ENCODE peak calls at places on chromosomes 1 and 21, in eight cellular contexts. One of them, this sample, is unnamed. For H3K4me1, the result is how much of the 10 kb centered on the place peaks cover.

GRCh38 chr1:3219725-3220467 is 150.9 kb downstream of the PRDM16 start:
- DNase-seq in prostate gland: no peak
- DNase-seq in naive thymus-derived CD4-positive, alpha-beta T cell: no peak
- DNase-seq in colonic mucosa: no peak
- DNase-seq in aorta: no peak
- DNase-seq in Peyer's patch: no peak
- DNase-seq in stomach: no peak
- DNase-seq in tibial artery: no peak
- DNase-seq in this sample: no peak

GRCh38 chr1:15179485-15179883 is 25.9 kb downstream of the TMEM51 start:
- DNase-seq in prostate gland: no peak
- DNase-seq in naive thymus-derived CD4-positive, alpha-beta T cell: no peak
- DNase-seq in colonic mucosa: no peak
- DNase-seq in aorta: no peak
- DNase-seq in Peyer's patch: no peak
- DNase-seq in stomach: no peak
- DNase-seq in tibial artery: no peak
- DNase-seq in this sample: no peak

GRCh38 chr21:36854391-36854790 is 112.1 kb downstream of the HLCS start:
- DNase-seq in prostate gland: no peak
- DNase-seq in naive thymus-derived CD4-positive, alpha-beta T cell: peak
- DNase-seq in colonic mucosa: peak
- DNase-seq in aorta: no peak
- DNase-seq in Peyer's patch: no peak
- DNase-seq in stomach: no peak
- DNase-seq in tibial artery: no peak
- DNase-seq in this sample: peak

GRCh38 chr1:219990782-219991510 is 55.4 kb downstream of the EPRS1 start:
- DNase-seq in prostate gland: no peak
- DNase-seq in naive thymus-derived CD4-positive, alpha-beta T cell: peak
- DNase-seq in colonic mucosa: no peak
- DNase-seq in aorta: no peak
- DNase-seq in Peyer's patch: no peak
- DNase-seq in stomach: no peak
- DNase-seq in tibial artery: no peak
- DNase-seq in this sample: no peak

GRCh38 chr1:227532019-227532619 is 31.2 kb upstream of the ZNF678 start:
- DNase-seq in prostate gland: no peak
- DNase-seq in naive thymus-derived CD4-positive, alpha-beta T cell: no peak
- DNase-seq in colonic mucosa: no peak
- DNase-seq in aorta: peak
- DNase-seq in Peyer's patch: no peak
- DNase-seq in stomach: no peak
- DNase-seq in tibial artery: no peak
- DNase-seq in this sample: no peak

GRCh38 chr1:6870571-6870970 is 85.3 kb downstream of the CAMTA1 start:
- DNase-seq in prostate gland: no peak
- DNase-seq in naive thymus-derived CD4-positive, alpha-beta T cell: no peak
- DNase-seq in colonic mucosa: no peak
- DNase-seq in aorta: no peak
- DNase-seq in Peyer's patch: no peak
- DNase-seq in stomach: no peak
- DNase-seq in tibial artery: no peak
- DNase-seq in this sample: no peak

GRCh38 chr1:92623187-92623778 is 136.6 kb upstream of the GFI1 start:
- DNase-seq in prostate gland: no peak
- DNase-seq in naive thymus-derived CD4-positive, alpha-beta T cell: peak
- DNase-seq in colonic mucosa: no peak
- DNase-seq in aorta: no peak
- DNase-seq in Peyer's patch: no peak
- DNase-seq in stomach: no peak
- DNase-seq in tibial artery: no peak
- DNase-seq in this sample: no peak

GRCh38 chr1:23524716-23525401 is 6.2 kb downstream of the E2F2 start:
- DNase-seq in prostate gland: no peak
- DNase-seq in naive thymus-derived CD4-positive, alpha-beta T cell: no peak
- DNase-seq in colonic mucosa: peak
- DNase-seq in aorta: no peak
- DNase-seq in Peyer's patch: peak
- DNase-seq in stomach: peak
- DNase-seq in tibial artery: no peak
- DNase-seq in this sample: no peak

GRCh38 chr1:76862447-76862846 is 4.8 kb upstream of the ST6GALNAC5 start:
- DNase-seq in prostate gland: no peak
- DNase-seq in naive thymus-derived CD4-positive, alpha-beta T cell: no peak
- DNase-seq in colonic mucosa: no peak
- DNase-seq in aorta: no peak
- DNase-seq in Peyer's patch: no peak
- DNase-seq in stomach: no peak
- DNase-seq in tibial artery: no peak
- DNase-seq in this sample: no peak

GRCh38 chr1:65493792-65494191 is 73.3 kb downstream of the LEPR start:
- DNase-seq in prostate gland: peak
- DNase-seq in naive thymus-derived CD4-positive, alpha-beta T cell: no peak
- DNase-seq in colonic mucosa: no peak
- DNase-seq in aorta: no peak
- DNase-seq in Peyer's patch: no peak
- DNase-seq in stomach: no peak
- DNase-seq in tibial artery: no peak
- DNase-seq in this sample: no peak

GRCh38 chr1:187691439-187691838 is 862.7 kb downstream of the PLA2G4A start:
- DNase-seq in prostate gland: no peak
- DNase-seq in naive thymus-derived CD4-positive, alpha-beta T cell: no peak
- DNase-seq in colonic mucosa: no peak
- DNase-seq in aorta: no peak
- DNase-seq in Peyer's patch: no peak
- DNase-seq in stomach: no peak
- DNase-seq in tibial artery: no peak
- DNase-seq in this sample: no peak

GRCh38 chr1:26704629-26705028 is 8.8 kb downstream of the ARID1A start:
- DNase-seq in prostate gland: no peak
- DNase-seq in naive thymus-derived CD4-positive, alpha-beta T cell: no peak
- DNase-seq in colonic mucosa: no peak
- DNase-seq in aorta: no peak
- DNase-seq in Peyer's patch: no peak
- DNase-seq in stomach: no peak
- DNase-seq in tibial artery: no peak
- DNase-seq in this sample: no peak
- H3K4me1 ChIP-seq in prostate gland: half or more
- H3K4me1 ChIP-seq in naive thymus-derived CD4-positive, alpha-beta T cell: half or more
- H3K4me1 ChIP-seq in colonic mucosa: under half
- H3K4me1 ChIP-seq in aorta: under half
- H3K4me1 ChIP-seq in Peyer's patch: under half
- H3K4me1 ChIP-seq in stomach: half or more
- H3K4me1 ChIP-seq in tibial artery: under half
- H3K4me1 ChIP-seq in this sample: half or more

DNA sequence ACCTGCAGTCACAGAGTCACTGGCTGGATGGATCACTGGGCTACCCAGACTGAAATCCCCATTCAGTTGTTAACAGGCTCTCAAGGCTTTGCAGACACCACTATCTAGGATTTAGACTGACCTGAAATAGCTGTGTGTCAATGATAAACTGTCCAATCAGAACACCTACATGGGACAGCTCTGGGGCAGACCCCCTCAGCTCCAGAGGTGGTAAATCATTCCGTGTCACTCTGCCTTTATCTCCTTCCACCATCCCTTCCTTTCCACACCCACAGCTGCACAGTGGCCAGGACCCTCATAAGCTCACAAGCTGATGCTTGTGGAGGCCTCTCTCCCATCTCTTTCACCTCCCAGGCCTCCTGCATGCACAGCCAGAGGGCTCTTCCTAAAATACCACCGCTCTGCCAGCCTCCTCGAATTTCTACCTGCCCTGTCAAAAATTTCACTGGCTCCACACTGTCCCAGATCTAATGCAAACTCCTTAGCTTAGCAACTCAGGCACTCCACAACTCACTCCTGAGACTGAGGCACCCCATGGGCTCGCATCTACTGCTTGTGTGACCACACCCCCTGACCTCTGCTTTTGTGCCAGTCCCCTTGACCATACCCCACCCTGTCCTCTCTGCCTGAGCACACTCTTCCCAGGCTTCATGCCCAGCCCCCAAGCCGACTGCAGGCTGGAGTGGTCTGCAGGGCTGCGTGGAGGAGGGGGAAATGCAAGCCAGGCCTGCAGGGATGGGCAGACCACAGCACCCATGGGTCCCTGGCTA is 5.8 kb downstream of the CAPZB start:
- DNase-seq in prostate gland: no peak
- DNase-seq in naive thymus-derived CD4-positive, alpha-beta T cell: no peak
- DNase-seq in colonic mucosa: no peak
- DNase-seq in aorta: no peak
- DNase-seq in Peyer's patch: no peak
- DNase-seq in stomach: no peak
- DNase-seq in tibial artery: no peak
- DNase-seq in this sample: no peak
- H3K4me1 ChIP-seq in prostate gland: under half
- H3K4me1 ChIP-seq in naive thymus-derived CD4-positive, alpha-beta T cell: half or more
- H3K4me1 ChIP-seq in colonic mucosa: under half
- H3K4me1 ChIP-seq in aorta: under half
- H3K4me1 ChIP-seq in Peyer's patch: half or more
- H3K4me1 ChIP-seq in stomach: half or more
- H3K4me1 ChIP-seq in tibial artery: under half
- H3K4me1 ChIP-seq in this sample: under half

GRCh38 chr1:202576816-202577215 is 133.4 kb downstream of the SYT2 start:
- DNase-seq in prostate gland: peak
- DNase-seq in naive thymus-derived CD4-positive, alpha-beta T cell: no peak
- DNase-seq in colonic mucosa: no peak
- DNase-seq in aorta: no peak
- DNase-seq in Peyer's patch: no peak
- DNase-seq in stomach: no peak
- DNase-seq in tibial artery: no peak
- DNase-seq in this sample: no peak
- H3K4me1 ChIP-seq in prostate gland: under half
- H3K4me1 ChIP-seq in naive thymus-derived CD4-positive, alpha-beta T cell: under half
- H3K4me1 ChIP-seq in colonic mucosa: under half
- H3K4me1 ChIP-seq in aorta: under half
- H3K4me1 ChIP-seq in Peyer's patch: under half
- H3K4me1 ChIP-seq in stomach: under half
- H3K4me1 ChIP-seq in tibial artery: under half
- H3K4me1 ChIP-seq in this sample: under half

GRCh38 chr21:42061195-42061865 is 9.8 kb upstream of the UMODL1 start:
- DNase-seq in prostate gland: no peak
- DNase-seq in naive thymus-derived CD4-positive, alpha-beta T cell: peak
- DNase-seq in colonic mucosa: peak
- DNase-seq in aorta: peak
- DNase-seq in Peyer's patch: peak
- DNase-seq in stomach: no peak
- DNase-seq in tibial artery: peak
- DNase-seq in this sample: no peak

GRCh38 chr21:42058631-42059111 is 12.4 kb upstream of the UMODL1 start:
- DNase-seq in prostate gland: no peak
- DNase-seq in naive thymus-derived CD4-positive, alpha-beta T cell: no peak
- DNase-seq in colonic mucosa: no peak
- DNase-seq in aorta: no peak
- DNase-seq in Peyer's patch: peak
- DNase-seq in stomach: peak
- DNase-seq in tibial artery: no peak
- DNase-seq in this sample: no peak

GRCh38 chr21:42059721-42060120 is 11.4 kb upstream of the UMODL1 start:
- DNase-seq in prostate gland: no peak
- DNase-seq in naive thymus-derived CD4-positive, alpha-beta T cell: no peak
- DNase-seq in colonic mucosa: no peak
- DNase-seq in aorta: no peak
- DNase-seq in Peyer's patch: peak
- DNase-seq in stomach: no peak
- DNase-seq in tibial artery: no peak
- DNase-seq in this sample: no peak

GRCh38 chr21:42059141-42059540 is 12.0 kb upstream of the UMODL1 start:
- DNase-seq in prostate gland: no peak
- DNase-seq in naive thymus-derived CD4-positive, alpha-beta T cell: no peak
- DNase-seq in colonic mucosa: no peak
- DNase-seq in aorta: no peak
- DNase-seq in Peyer's patch: peak
- DNase-seq in stomach: no peak
- DNase-seq in tibial artery: no peak
- DNase-seq in this sample: no peak

GRCh38 chr21:42060166-42060565 is 11.0 kb upstream of the UMODL1 start:
- DNase-seq in prostate gland: no peak
- DNase-seq in naive thymus-derived CD4-positive, alpha-beta T cell: no peak
- DNase-seq in colonic mucosa: no peak
- DNase-seq in aorta: no peak
- DNase-seq in Peyer's patch: peak
- DNase-seq in stomach: no peak
- DNase-seq in tibial artery: no peak
- DNase-seq in this sample: no peak
- H3K4me1 ChIP-seq in prostate gland: under half
- H3K4me1 ChIP-seq in naive thymus-derived CD4-positive, alpha-beta T cell: under half
- H3K4me1 ChIP-seq in colonic mucosa: under half
- H3K4me1 ChIP-seq in aorta: under half
- H3K4me1 ChIP-seq in Peyer's patch: under half
- H3K4me1 ChIP-seq in stomach: half or more
- H3K4me1 ChIP-seq in tibial artery: under half
- H3K4me1 ChIP-seq in this sample: half or more

GRCh38 chr21:34571994-34572393 is 42.9 kb downstream of the RCAN1 start:
- DNase-seq in prostate gland: no peak
- DNase-seq in naive thymus-derived CD4-positive, alpha-beta T cell: no peak
- DNase-seq in colonic mucosa: no peak
- DNase-seq in aorta: no peak
- DNase-seq in Peyer's patch: no peak
- DNase-seq in stomach: no peak
- DNase-seq in tibial artery: no peak
- DNase-seq in this sample: no peak

GRCh38 chr21:34576043-34576466 is 38.9 kb downstream of the RCAN1 start:
- DNase-seq in prostate gland: peak
- DNase-seq in naive thymus-derived CD4-positive, alpha-beta T cell: no peak
- DNase-seq in colonic mucosa: peak
- DNase-seq in aorta: no peak
- DNase-seq in Peyer's patch: no peak
- DNase-seq in stomach: no peak
- DNase-seq in tibial artery: no peak
- DNase-seq in this sample: no peak

GRCh38 chr21:34574581-34574980 is 40.3 kb downstream of the RCAN1 start:
- DNase-seq in prostate gland: no peak
- DNase-seq in naive thymus-derived CD4-positive, alpha-beta T cell: no peak
- DNase-seq in colonic mucosa: no peak
- DNase-seq in aorta: no peak
- DNase-seq in Peyer's patch: no peak
- DNase-seq in stomach: no peak
- DNase-seq in tibial artery: no peak
- DNase-seq in this sample: no peak

GRCh38 chr21:34579411-34579810 is 35.5 kb downstream of the RCAN1 start:
- DNase-seq in prostate gland: no peak
- DNase-seq in naive thymus-derived CD4-positive, alpha-beta T cell: no peak
- DNase-seq in colonic mucosa: no peak
- DNase-seq in aorta: no peak
- DNase-seq in Peyer's patch: no peak
- DNase-seq in stomach: no peak
- DNase-seq in tibial artery: no peak
- DNase-seq in this sample: no peak

DNA sequence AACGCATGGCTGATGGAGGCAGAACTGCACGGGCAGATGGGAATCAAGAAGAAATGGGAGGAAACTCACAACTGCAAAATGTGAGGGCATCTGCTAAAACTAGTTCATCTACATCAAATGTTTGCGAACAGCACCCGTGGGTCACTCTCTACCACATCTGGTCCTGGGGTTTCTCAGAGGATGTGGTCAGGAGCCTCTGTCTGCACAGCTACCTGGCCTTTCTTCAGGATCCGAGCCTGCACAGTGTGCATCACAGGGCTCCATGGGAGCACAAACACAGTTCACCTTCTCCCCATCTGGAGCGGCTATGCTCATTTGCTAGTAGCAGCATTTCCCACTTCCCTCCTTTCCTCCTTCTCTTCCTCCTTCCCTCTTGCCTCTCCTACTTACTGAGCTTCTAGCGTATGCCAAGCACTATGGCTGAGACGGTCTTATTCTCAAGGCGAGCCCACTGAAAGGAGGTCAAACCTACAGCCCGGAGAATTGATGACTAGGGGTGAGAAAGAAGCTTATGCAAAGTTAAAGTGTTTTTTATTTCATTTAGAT is 39.9 kb downstream of the RCAN1 start:
- DNase-seq in prostate gland: no peak
- DNase-seq in naive thymus-derived CD4-positive, alpha-beta T cell: no peak
- DNase-seq in colonic mucosa: no peak
- DNase-seq in aorta: no peak
- DNase-seq in Peyer's patch: no peak
- DNase-seq in stomach: no peak
- DNase-seq in tibial artery: no peak
- DNase-seq in this sample: no peak
- H3K4me1 ChIP-seq in prostate gland: under half
- H3K4me1 ChIP-seq in naive thymus-derived CD4-positive, alpha-beta T cell: under half
- H3K4me1 ChIP-seq in colonic mucosa: under half
- H3K4me1 ChIP-seq in aorta: under half
- H3K4me1 ChIP-seq in Peyer's patch: under half
- H3K4me1 ChIP-seq in stomach: under half
- H3K4me1 ChIP-seq in tibial artery: under half
- H3K4me1 ChIP-seq in this sample: under half

This sample was measured in Caco-2.